ENCODE peak calls at places on chromosomes 11 and 22, in eight cellular contexts. One of them, this sample, is unnamed.

GRCh38 chr11:59368238-59369022 is 9.7 kb downstream of the OR5AN1 start:
- DNase-seq in upper lobe of right lung: no peak
- DNase-seq in transverse colon: no peak
- DNase-seq in pancreas: no peak
- DNase-seq in PC-3: no peak
- DNase-seq in GM23248: no peak
- DNase-seq in CD8-positive, alpha-beta memory T cell: no peak
- DNase-seq in adrenal gland: no peak
- DNase-seq in this sample: no peak

GRCh38 chr22:24725736-24726135 is 48.8 kb downstream of the PIWIL3 start:
- DNase-seq in upper lobe of right lung: no peak
- DNase-seq in transverse colon: no peak
- DNase-seq in pancreas: no peak
- DNase-seq in PC-3: no peak
- DNase-seq in GM23248: no peak
- DNase-seq in CD8-positive, alpha-beta memory T cell: no peak
- DNase-seq in adrenal gland: no peak
- DNase-seq in this sample: no peak

GRCh38 chr11:66429983-66430602 is 8.6 kb downstream of the MRPL11 start:
- DNase-seq in upper lobe of right lung: peak
- DNase-seq in transverse colon: peak
- DNase-seq in pancreas: peak
- DNase-seq in PC-3: peak
- DNase-seq in GM23248: peak
- DNase-seq in CD8-positive, alpha-beta memory T cell: peak
- DNase-seq in adrenal gland: peak
- DNase-seq in this sample: peak

GRCh38 chr11:13291794-13292193 is 14.2 kb downstream of the BMAL1 start:
- DNase-seq in upper lobe of right lung: no peak
- DNase-seq in transverse colon: no peak
- DNase-seq in pancreas: no peak
- DNase-seq in PC-3: no peak
- DNase-seq in GM23248: peak
- DNase-seq in CD8-positive, alpha-beta memory T cell: no peak
- DNase-seq in adrenal gland: no peak
- DNase-seq in this sample: no peak

GRCh38 chr11:131671764-131672163 is 301.3 kb downstream of the NTM start:
- DNase-seq in upper lobe of right lung: no peak
- DNase-seq in transverse colon: no peak
- DNase-seq in pancreas: no peak
- DNase-seq in PC-3: no peak
- DNase-seq in GM23248: no peak
- DNase-seq in CD8-positive, alpha-beta memory T cell: no peak
- DNase-seq in adrenal gland: no peak
- DNase-seq in this sample: no peak

GRCh38 chr11:46920709-46921108 is 2.4 kb upstream of the LRP4 start:
- DNase-seq in upper lobe of right lung: no peak
- DNase-seq in transverse colon: peak
- DNase-seq in pancreas: no peak
- DNase-seq in PC-3: peak
- DNase-seq in GM23248: peak
- DNase-seq in CD8-positive, alpha-beta memory T cell: no peak
- DNase-seq in adrenal gland: peak
- DNase-seq in this sample: peak

GRCh38 chr22:38087855-38088254 is 3.9 kb upstream of the SLC16A8 start:
- DNase-seq in upper lobe of right lung: no peak
- DNase-seq in transverse colon: no peak
- DNase-seq in pancreas: no peak
- DNase-seq in PC-3: no peak
- DNase-seq in GM23248: no peak
- DNase-seq in CD8-positive, alpha-beta memory T cell: no peak
- DNase-seq in adrenal gland: no peak
- DNase-seq in this sample: no peak

GRCh38 chr11:19827399-19828135 is 114.9 kb downstream of the NAV2 start:
- DNase-seq in upper lobe of right lung: no peak
- DNase-seq in transverse colon: no peak
- DNase-seq in pancreas: no peak
- DNase-seq in PC-3: no peak
- DNase-seq in GM23248: no peak
- DNase-seq in CD8-positive, alpha-beta memory T cell: no peak
- DNase-seq in adrenal gland: no peak
- DNase-seq in this sample: no peak

GRCh38 chr22:19799322-19800190 is 39.0 kb downstream of the TBX1 start:
- DNase-seq in upper lobe of right lung: no peak
- DNase-seq in transverse colon: no peak
- DNase-seq in pancreas: no peak
- DNase-seq in PC-3: no peak
- DNase-seq in GM23248: peak
- DNase-seq in CD8-positive, alpha-beta memory T cell: no peak
- DNase-seq in adrenal gland: no peak
- DNase-seq in this sample: no peak

GRCh38 chr22:27982630-27983180 is 63.6 kb upstream of the PITPNB start:
- DNase-seq in upper lobe of right lung: no peak
- DNase-seq in transverse colon: no peak
- DNase-seq in pancreas: no peak
- DNase-seq in PC-3: no peak
- DNase-seq in GM23248: no peak
- DNase-seq in CD8-positive, alpha-beta memory T cell: no peak
- DNase-seq in adrenal gland: no peak
- DNase-seq in this sample: peak

GRCh38 chr11:20363500-20364411 is at the start of gene HTATIP2:
- DNase-seq in upper lobe of right lung: peak
- DNase-seq in transverse colon: peak
- DNase-seq in pancreas: peak
- DNase-seq in PC-3: peak
- DNase-seq in GM23248: peak
- DNase-seq in CD8-positive, alpha-beta memory T cell: peak
- DNase-seq in adrenal gland: peak
- DNase-seq in this sample: peak

GRCh38 chr22:35177811-35178210 is 79.5 kb upstream of the HMGXB4 start:
- DNase-seq in upper lobe of right lung: no peak
- DNase-seq in transverse colon: no peak
- DNase-seq in pancreas: no peak
- DNase-seq in PC-3: no peak
- DNase-seq in GM23248: no peak
- DNase-seq in CD8-positive, alpha-beta memory T cell: no peak
- DNase-seq in adrenal gland: no peak
- DNase-seq in this sample: no peak

GRCh38 chr22:42630901-42631602 is 9.3 kb downstream of the ATP5MGL start:
- DNase-seq in upper lobe of right lung: no peak
- DNase-seq in transverse colon: no peak
- DNase-seq in pancreas: no peak
- DNase-seq in PC-3: no peak
- DNase-seq in GM23248: no peak
- DNase-seq in CD8-positive, alpha-beta memory T cell: no peak
- DNase-seq in adrenal gland: no peak
- DNase-seq in this sample: no peak

GRCh38 chr11:74559934-74560309 is 32.5 kb upstream of the POLD3 start:
- DNase-seq in upper lobe of right lung: no peak
- DNase-seq in transverse colon: no peak
- DNase-seq in pancreas: no peak
- DNase-seq in PC-3: peak
- DNase-seq in GM23248: peak
- DNase-seq in CD8-positive, alpha-beta memory T cell: no peak
- DNase-seq in adrenal gland: no peak
- DNase-seq in this sample: no peak

GRCh38 chr11:74557526-74557925 is 34.9 kb upstream of the POLD3 start:
- DNase-seq in upper lobe of right lung: no peak
- DNase-seq in transverse colon: no peak
- DNase-seq in pancreas: no peak
- DNase-seq in PC-3: no peak
- DNase-seq in GM23248: no peak
- DNase-seq in CD8-positive, alpha-beta memory T cell: no peak
- DNase-seq in adrenal gland: no peak
- DNase-seq in this sample: no peak

GRCh38 chr11:74559110-74559933 is 33.1 kb upstream of the POLD3 start:
- DNase-seq in upper lobe of right lung: no peak
- DNase-seq in transverse colon: no peak
- DNase-seq in pancreas: no peak
- DNase-seq in PC-3: peak
- DNase-seq in GM23248: no peak
- DNase-seq in CD8-positive, alpha-beta memory T cell: no peak
- DNase-seq in adrenal gland: peak
- DNase-seq in this sample: no peak
- H3K27ac ChIP-seq in upper lobe of right lung: no peak
- H3K27ac ChIP-seq in transverse colon: no peak
- H3K27ac ChIP-seq in pancreas: no peak
- H3K27ac ChIP-seq in PC-3: peak
- H3K27ac ChIP-seq in GM23248: no peak
- H3K27ac ChIP-seq in CD8-positive, alpha-beta memory T cell: no peak
- H3K27ac ChIP-seq in adrenal gland: no peak
- H3K27ac ChIP-seq in this sample: no peak

GRCh38 chr22:45207981-45208664 is 32.6 kb downstream of the KIAA0930 start:
- DNase-seq in upper lobe of right lung: no peak
- DNase-seq in transverse colon: no peak
- DNase-seq in pancreas: peak
- DNase-seq in PC-3: peak
- DNase-seq in GM23248: peak
- DNase-seq in CD8-positive, alpha-beta memory T cell: no peak
- DNase-seq in adrenal gland: no peak
- DNase-seq in this sample: no peak
- H3K4me3 ChIP-seq in upper lobe of right lung: no peak
- H3K4me3 ChIP-seq in transverse colon: no peak
- H3K4me3 ChIP-seq in pancreas: no peak
- H3K4me3 ChIP-seq in PC-3: no peak
- H3K4me3 ChIP-seq in GM23248: no peak
- H3K4me3 ChIP-seq in CD8-positive, alpha-beta memory T cell: no peak
- H3K4me3 ChIP-seq in adrenal gland: no peak
- H3K4me3 ChIP-seq in this sample: no peak

DNA sequence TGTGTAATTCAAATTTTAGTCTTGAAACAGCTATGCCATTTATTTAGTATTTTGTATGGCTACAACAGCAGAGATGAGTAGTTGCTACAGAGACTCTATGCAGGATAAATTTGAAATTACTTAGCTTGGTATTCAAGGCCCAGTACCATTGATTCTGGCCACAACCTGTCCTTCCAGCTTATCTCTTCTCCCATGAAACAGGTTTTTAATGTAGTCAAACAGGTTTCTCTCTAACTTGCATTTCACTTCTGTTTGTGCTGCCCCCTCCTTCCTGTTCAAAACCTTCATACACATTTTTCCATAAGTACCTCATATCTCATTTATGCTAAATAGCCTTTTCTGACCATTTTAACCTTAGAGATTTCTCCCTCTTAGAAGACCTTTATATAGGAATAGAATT is 3.3 kb downstream of the USP47 start:
- DNase-seq in upper lobe of right lung: no peak
- DNase-seq in transverse colon: no peak
- DNase-seq in pancreas: peak
- DNase-seq in PC-3: peak
- DNase-seq in GM23248: peak
- DNase-seq in CD8-positive, alpha-beta memory T cell: no peak
- DNase-seq in adrenal gland: no peak
- DNase-seq in this sample: no peak
- H3K27ac ChIP-seq in upper lobe of right lung: peak
- H3K27ac ChIP-seq in transverse colon: peak
- H3K27ac ChIP-seq in pancreas: no peak
- H3K27ac ChIP-seq in PC-3: peak
- H3K27ac ChIP-seq in GM23248: peak
- H3K27ac ChIP-seq in CD8-positive, alpha-beta memory T cell: peak
- H3K27ac ChIP-seq in adrenal gland: peak
- H3K27ac ChIP-seq in this sample: peak

DNA sequence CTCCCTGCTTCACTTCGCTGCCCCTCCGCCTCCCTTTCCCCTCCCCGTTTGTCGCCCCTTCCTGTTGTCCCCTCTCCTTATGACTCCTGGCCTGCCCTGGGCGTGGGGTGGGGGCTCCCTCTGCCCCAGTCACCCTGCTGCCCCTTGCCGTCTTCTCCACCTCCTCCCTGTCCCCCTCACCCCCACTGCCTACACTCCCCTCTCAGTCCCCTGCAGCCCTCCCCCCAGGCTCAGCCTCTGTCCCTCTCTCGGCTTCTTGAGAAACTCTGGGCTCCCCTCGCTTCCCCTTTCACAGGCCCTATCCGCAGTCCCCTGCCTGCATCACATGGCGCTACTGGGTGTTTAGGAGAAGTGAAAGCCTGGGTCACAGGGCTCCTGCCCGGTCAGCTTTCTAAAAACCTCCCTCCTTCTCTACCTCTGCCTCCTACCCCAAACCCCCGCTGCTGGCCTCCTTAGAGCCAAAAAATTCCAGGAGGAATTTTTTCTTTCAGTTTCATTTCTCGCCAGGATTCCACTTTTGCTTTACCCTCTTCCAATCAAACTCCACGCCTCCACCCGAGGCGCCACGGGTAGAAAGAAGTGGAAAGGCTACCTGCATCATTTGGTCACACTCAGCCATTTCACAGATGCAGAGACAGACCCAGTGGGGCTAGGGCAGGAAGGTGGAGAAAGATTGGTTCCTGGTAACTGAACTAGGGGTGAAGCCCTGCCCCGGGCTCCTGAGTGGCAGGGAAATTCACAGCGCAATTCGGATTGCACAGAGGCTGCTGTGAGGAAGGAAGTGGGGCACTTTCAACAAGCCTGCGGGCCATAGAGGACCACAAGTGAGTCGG is at the start of gene SLC15A3:
- DNase-seq in upper lobe of right lung: peak
- DNase-seq in transverse colon: peak
- DNase-seq in pancreas: no peak
- DNase-seq in PC-3: no peak
- DNase-seq in GM23248: peak
- DNase-seq in CD8-positive, alpha-beta memory T cell: peak
- DNase-seq in adrenal gland: peak
- DNase-seq in this sample: peak
- H3K4me3 ChIP-seq in upper lobe of right lung: peak
- H3K4me3 ChIP-seq in transverse colon: peak
- H3K4me3 ChIP-seq in pancreas: peak
- H3K4me3 ChIP-seq in PC-3: no peak
- H3K4me3 ChIP-seq in GM23248: peak
- H3K4me3 ChIP-seq in CD8-positive, alpha-beta memory T cell: peak
- H3K4me3 ChIP-seq in adrenal gland: peak
- H3K4me3 ChIP-seq in this sample: peak

DNA sequence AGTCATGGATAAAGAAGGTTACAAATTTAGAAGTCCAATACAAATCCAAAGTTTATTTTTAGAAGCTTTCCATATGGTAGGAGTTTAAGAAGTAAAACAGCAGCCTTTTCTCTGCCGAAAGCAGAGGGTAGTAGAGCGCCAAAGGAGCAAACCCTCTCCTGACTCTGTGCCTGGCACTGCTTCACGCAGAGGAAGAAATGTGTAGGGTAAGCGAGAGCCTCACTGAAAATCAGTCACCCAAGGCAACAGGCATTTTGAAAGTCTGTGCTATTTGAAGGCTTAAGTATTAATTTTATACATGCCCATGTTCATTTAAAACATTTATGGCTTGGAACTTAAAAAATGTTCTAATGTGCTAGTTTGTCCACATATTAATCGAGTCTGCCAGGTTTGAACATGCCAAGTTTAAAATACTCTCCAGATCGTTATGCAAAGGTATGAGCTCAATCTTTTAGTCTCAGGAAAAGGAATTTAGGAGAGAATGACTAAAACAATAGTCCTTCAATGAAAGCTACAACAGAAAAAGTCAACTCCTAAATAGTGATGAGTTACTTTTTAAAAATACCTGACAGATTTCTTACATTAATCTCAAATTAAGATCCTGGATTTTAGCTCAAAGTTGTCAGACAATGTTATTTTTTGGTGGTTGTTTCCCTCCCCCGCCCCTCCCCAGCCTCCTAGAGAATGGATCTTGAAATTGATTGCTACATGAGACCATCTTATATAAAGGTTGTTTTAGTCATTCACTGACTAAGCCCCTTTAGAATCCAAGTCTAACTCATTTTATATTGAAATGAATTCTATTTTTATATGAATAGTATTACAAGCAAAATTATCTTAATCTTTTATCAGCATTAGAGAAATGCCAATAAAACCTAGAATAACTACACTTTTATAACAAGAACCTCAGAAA is 38.7 kb downstream of the MRTFA start:
- DNase-seq in upper lobe of right lung: no peak
- DNase-seq in transverse colon: no peak
- DNase-seq in pancreas: no peak
- DNase-seq in PC-3: peak
- DNase-seq in GM23248: peak
- DNase-seq in CD8-positive, alpha-beta memory T cell: no peak
- DNase-seq in adrenal gland: no peak
- DNase-seq in this sample: no peak
- H3K27ac ChIP-seq in upper lobe of right lung: peak
- H3K27ac ChIP-seq in transverse colon: no peak
- H3K27ac ChIP-seq in pancreas: peak
- H3K27ac ChIP-seq in PC-3: peak
- H3K27ac ChIP-seq in GM23248: peak
- H3K27ac ChIP-seq in CD8-positive, alpha-beta memory T cell: no peak
- H3K27ac ChIP-seq in adrenal gland: no peak
- H3K27ac ChIP-seq in this sample: no peak

This sample was measured in right atrium auricular region.